ENCODE peak calls at places on chromosomes 4 and X, in eight cellular contexts. L is fibroblast of lung, N is GM23338, H is DND-41, J is GM23248, C is HCT116, Q is neural progenitor cell, S is A673. I is an unnamed sample.
A peak's percentile ranks its signal among the peaks of the same experiment; 100 is the strongest.

GRCh38 chr4:124018383-124019317 is 622.1 kb downstream of the SPRY1 start:
- DNase-seq in C (no peak), Q (no peak), S (peak; percentile 89), N (peak; percentile 6), J (peak; percentile 59), L (peak; percentile 51), H (no peak), I (peak; percentile 34)

GRCh38 chr4:81085291-81085690 is 54.8 kb downstream of the BMP3 start:
- DNase-seq in S (no peak), Q (no peak), L (peak; percentile 15), N (no peak), J (peak; percentile 74), C (no peak), H (no peak), I (no peak)

GRCh38 chr4:154208424-154208823 is 283.2 kb downstream of the DCHS2 start:
- DNase-seq in H (no peak), S (no peak), N (peak; percentile 69), L (no peak), C (peak; percentile 34), J (peak; percentile 47), Q (no peak), I (no peak)

GRCh38 chrX:150573702-150574101 is 5.3 kb downstream of the MTM1 start:
- DNase-seq in H (no peak), N (no peak), C (no peak), J (no peak), Q (no peak), S (no peak), L (no peak), I (no peak)

GRCh38 chr4:6201580-6202091 is 1.3 kb upstream of the JAKMIP1 start:
- DNase-seq in H (no peak), Q (no peak), C (no peak), N (no peak), J (no peak), L (no peak), S (no peak), I (no peak)

GRCh38 chrX:133493366-133493765 is 78.1 kb upstream of the GPC4 start:
- DNase-seq in S (no peak), H (no peak), C (no peak), J (no peak), L (no peak), Q (no peak), N (no peak), I (no peak)

GRCh38 chr4:85591361-85592098 is 116.6 kb downstream of the ARHGAP24 start:
- DNase-seq in N (no peak), J (peak; percentile 36), C (no peak), H (no peak), Q (no peak), L (peak; percentile 8), S (no peak), I (no peak)

GRCh38 chr4:173167793-173168395 is 717 bp upstream of the GALNT7 start:
- DNase-seq in C (peak; percentile 52), S (peak; percentile 84), L (peak; percentile 36), J (peak; percentile 57), Q (peak; percentile 67), N (peak; percentile 73), H (peak; percentile 75), I (no peak)

GRCh38 chrX:41677661-41678060 is 11.1 kb upstream of the GPR34 start:
- DNase-seq in N (no peak), S (no peak), L (peak; percentile 18), Q (no peak), H (no peak), J (no peak), C (no peak), I (no peak)

GRCh38 chr4:177455591-177455990 is 13.4 kb upstream of the AGA start:
- DNase-seq in J (no peak), L (peak; percentile 47), S (peak; percentile 85), Q (no peak), H (no peak), C (no peak), N (no peak), I (peak; percentile 83)

GRCh38 chr4:110602061-110602460 is 20.8 kb downstream of the PITX2 start:
- DNase-seq in J (no peak), H (no peak), L (no peak), C (no peak), Q (no peak), S (no peak), N (no peak), I (no peak)

GRCh38 chr4:6190486-6190885 is 9.9 kb downstream of the JAKMIP1 start:
- DNase-seq in J (no peak), H (no peak), S (no peak), Q (no peak), L (no peak), C (no peak), N (no peak), I (no peak)

GRCh38 chr4:2087170-2087569 is 28.0 kb downstream of the NAT8L start:
- DNase-seq in J (peak; percentile 51), S (no peak), H (no peak), C (no peak), L (no peak), Q (no peak), N (peak; percentile 43), I (no peak)

GRCh38 chr4:137755033-137755471 is 222.8 kb upstream of the PCDH18 start:
- DNase-seq in S (peak; percentile 59), L (peak; percentile 28), J (peak; percentile 72), Q (no peak), H (no peak), N (no peak), C (peak; percentile 54), I (no peak)

GRCh38 chr4:109977854-109978501 is 65.3 kb downstream of the EGF start:
- DNase-seq in J (peak; percentile 78), S (peak; percentile 70), C (peak; percentile 27), L (peak; percentile 65), Q (peak; percentile 38), H (no peak), N (peak; percentile 64), I (peak; percentile 44)

GRCh38 chr4:113738251-113738650 is 23.3 kb downstream of the CAMK2D start:
- DNase-seq in Q (no peak), C (no peak), J (peak; percentile 68), S (no peak), H (no peak), L (peak; percentile 88), N (no peak), I (no peak)

GRCh38 chr4:41866799-41867677 is 68.2 kb upstream of the TMEM33 start:
- DNase-seq in C (no peak), Q (peak; percentile 71), L (no peak), J (no peak), H (no peak), N (peak; percentile 70), S (no peak), I (no peak)
- TF ChIP-seq EZH2 in C (no peak), Q (peak; percentile 75), L (peak; percentile 73), J (no peak), H (no peak), N (peak; percentile 86), S (peak; percentile 55), I (no peak)

GRCh38 chr4:3158841-3159240 is 84.4 kb downstream of the HTT start:
- DNase-seq in N (no peak), H (no peak), S (no peak), C (no peak), L (no peak), Q (no peak), J (no peak), I (no peak)

GRCh38 chr4:3160325-3160915 is 85.9 kb downstream of the HTT start:
- DNase-seq in L (no peak), Q (no peak), J (no peak), N (no peak), S (no peak), H (no peak), C (no peak), I (no peak)

GRCh38 chr4:3157366-3157765 is 82.9 kb downstream of the HTT start:
- DNase-seq in Q (no peak), L (no peak), H (no peak), C (no peak), J (no peak), S (no peak), N (no peak), I (no peak)
- H3K36me3 ChIP-seq in Q (peaks cover 28% of the 10 kb centered on the region), L (peaks cover 10% of the 10 kb centered on the region), H (peaks cover 70% of the 10 kb centered on the region), C (peaks cover 14% of the 10 kb centered on the region), J (peaks cover 41% of the 10 kb centered on the region), S (peaks cover 54% of the 10 kb centered on the region), N (peaks cover 53% of the 10 kb centered on the region), I (peaks cover 58% of the 10 kb centered on the region)

GRCh38 chr4:140581078-140581477 is 12.3 kb upstream of the UCP1 start:
- DNase-seq in H (no peak), J (peak; percentile 6), L (no peak), S (no peak), C (no peak), N (no peak), Q (no peak), I (no peak)

GRCh38 chr4:140575489-140575888 is 6.7 kb upstream of the UCP1 start:
- DNase-seq in J (no peak), S (no peak), Q (peak; percentile 46), H (no peak), C (no peak), N (no peak), L (no peak), I (no peak)

GRCh38 chr4:140579278-140579677 is 10.5 kb upstream of the UCP1 start:
- DNase-seq in S (no peak), H (no peak), L (no peak), C (no peak), J (no peak), N (peak; percentile 42), Q (no peak), I (no peak)
- TF ChIP-seq EZH2 in S (peak; percentile 69), H (no peak), L (no peak), C (no peak), J (no peak), N (no peak), Q (no peak), I (no peak)

DNA sequence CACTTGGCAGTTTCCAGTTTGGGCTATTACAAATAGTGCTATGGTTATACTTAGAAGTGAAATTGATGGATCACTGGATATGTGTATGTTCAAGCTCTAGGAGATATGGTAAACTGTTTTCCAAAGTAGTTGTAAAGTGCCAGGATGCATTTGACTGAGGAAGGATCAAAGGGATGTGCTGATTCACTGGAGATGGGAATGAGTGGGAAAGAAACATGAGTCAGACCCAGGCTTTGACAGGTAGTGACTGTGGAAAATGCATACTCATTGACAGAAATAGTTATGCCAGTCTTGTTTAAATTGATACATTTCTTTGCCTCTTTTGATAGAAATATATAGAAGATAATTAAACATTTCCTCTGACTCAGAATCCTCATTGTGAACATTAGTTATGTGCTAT is 77.9 kb downstream of the CEP135 start:
- DNase-seq in J (peak; percentile 24), C (peak; percentile 27), Q (no peak), H (no peak), N (no peak), L (peak; percentile 2), S (no peak), I (no peak)
- H3K36me3 ChIP-seq in J (peaks cover 15% of the 10 kb centered on the region), C (peaks cover 5% of the 10 kb centered on the region), Q (peaks cover 1% of the 10 kb centered on the region), H (peaks cover 80% of the 10 kb centered on the region), N (peaks cover 12% of the 10 kb centered on the region), L (no peaks in the 10 kb centered on the region), S (peaks cover 13% of the 10 kb centered on the region), I (peaks cover 53% of the 10 kb centered on the region)

DNA sequence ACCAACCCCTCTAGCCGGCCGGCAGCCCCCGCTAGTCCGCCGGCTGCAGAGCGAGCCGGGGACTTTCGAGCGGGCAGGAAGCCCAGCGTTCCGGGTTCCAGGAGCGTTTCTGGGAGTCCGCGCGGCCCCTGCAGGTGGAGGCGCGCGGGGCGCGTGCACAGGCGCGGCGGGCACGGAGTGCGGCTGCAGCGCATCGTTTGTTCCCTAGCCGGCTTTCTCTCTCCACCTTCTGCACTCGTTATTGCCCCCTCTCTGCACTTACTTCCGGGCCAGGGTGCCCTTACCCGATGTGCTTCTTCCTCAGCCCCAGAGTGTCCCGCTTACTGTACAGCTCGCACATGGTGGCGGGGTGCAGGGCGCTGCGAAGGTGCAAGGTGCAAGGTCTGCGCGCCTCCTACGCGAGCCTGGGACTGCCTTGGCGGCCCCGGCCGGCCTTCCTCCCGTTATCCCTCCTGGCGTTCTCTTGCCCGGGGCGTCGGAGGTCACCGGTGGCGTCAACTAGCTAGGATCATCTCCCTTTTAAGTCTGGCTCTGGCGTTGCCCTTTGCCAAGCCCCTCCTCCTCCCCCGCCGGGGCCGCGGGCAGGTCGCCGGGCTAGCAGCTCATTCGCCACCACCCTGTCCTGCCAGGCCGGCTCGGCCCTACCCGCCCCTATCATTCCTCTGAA is at the start of gene ETNPPL:
- DNase-seq in H (peak; percentile 32), J (peak; percentile 41), L (peak; percentile 0), C (no peak), N (peak; percentile 88), S (peak; percentile 59), Q (peak; percentile 85), I (no peak)
- TF ChIP-seq EZH2 in H (no peak), J (no peak), L (no peak), C (no peak), N (no peak), S (no peak), Q (no peak), I (no peak)

I was measured in SK-N-MC.